ENCODE peak calls at places on chromosomes 1 and 21, in seven cellular contexts. M is GM23248, C is pancreas, E is aorta, W is K562, F is endodermal cell, T is cardiac muscle cell. V is an unnamed sample. For H3K4me1 and H3K27me3, the result is how much of the 10 kb centered on the place peaks cover.

GRCh38 chr21:45891388-45892155 is 90.0 kb upstream of the COL6A1 start:
- DNase-seq in M (no peak), C (peak), E (peak), W (no peak), F (no peak), T (no peak), V (no peak)

GRCh38 chr1:155379180-155379876 is 58.6 kb downstream of the RUSC1 start:
- DNase-seq in M (peak), C (no peak), E (no peak), W (no peak), F (no peak), T (peak), V (no peak)

GRCh38 chr21:44521928-44522752 is 17.9 kb downstream of the KRTAP10-1 start:
- DNase-seq in M (no peak), C (peak), E (no peak), W (no peak), F (peak), T (no peak), V (no peak)

GRCh38 chr1:54284781-54285563 is 85.0 kb downstream of the MRPL37 start:
- DNase-seq in M (no peak), C (no peak), E (no peak), W (peak), F (no peak), T (no peak), V (no peak)

GRCh38 chr1:151005729-151006330 is 872 bp downstream of the MINDY1 start:
- DNase-seq in M (peak), C (no peak), E (no peak), W (no peak), F (no peak), T (no peak), V (no peak)

GRCh38 chr1:160496334-160496733 is 26.7 kb downstream of the SLAMF6 start:
- DNase-seq in M (no peak), C (no peak), E (no peak), W (no peak), F (no peak), T (no peak), V (no peak)

GRCh38 chr1:109151146-109151545 is 37.2 kb downstream of the ELAPOR1 start:
- DNase-seq in M (peak), C (peak), E (no peak), W (peak), F (peak), T (peak), V (no peak)

GRCh38 chr1:31714442-31715096 is 10.8 kb upstream of the COL16A1 start:
- DNase-seq in M (peak), C (peak), E (peak), W (peak), F (peak), T (peak), V (no peak)

GRCh38 chr1:192959657-192960186 is 99.4 kb downstream of the UCHL5 start:
- DNase-seq in M (no peak), C (no peak), E (no peak), W (no peak), F (no peak), T (no peak), V (no peak)

DNA sequence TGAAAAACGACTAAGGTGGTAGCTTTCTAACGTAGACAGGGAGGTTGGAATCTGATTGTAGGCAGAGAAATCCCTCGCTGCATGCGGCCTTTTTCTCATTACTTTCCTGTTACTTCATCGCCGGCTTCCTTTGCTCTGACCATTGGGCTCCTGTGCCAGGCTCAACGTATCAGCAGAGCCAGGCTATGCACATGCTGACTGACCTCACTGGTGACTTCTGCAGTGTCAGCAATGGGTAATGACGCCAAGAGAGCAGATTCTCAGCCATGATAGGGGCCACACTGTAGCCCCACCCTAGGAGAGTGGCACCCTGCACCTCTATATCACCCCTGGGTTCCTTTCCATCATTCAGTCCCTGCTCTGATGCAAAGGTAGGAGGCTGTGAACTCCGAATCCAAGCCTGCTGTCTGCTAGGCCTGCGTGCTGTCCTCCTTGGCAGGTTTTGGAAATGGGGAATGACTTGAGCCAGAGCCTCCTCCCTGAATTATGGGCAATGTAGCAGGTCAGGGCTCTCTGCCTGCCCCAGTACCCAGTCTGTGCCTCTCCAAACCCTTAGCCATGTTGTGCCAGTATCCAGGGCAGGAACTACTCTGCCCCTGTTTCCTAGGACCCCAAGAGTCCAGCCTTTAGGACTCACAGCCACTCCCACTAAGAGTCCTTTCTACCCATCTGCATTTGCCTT is 11.4 kb downstream of the PPFIA4 start:
- DNase-seq in M (peak), C (no peak), E (no peak), W (no peak), F (peak), T (no peak), V (no peak)
- H3K4me1 ChIP-seq in M (under half), C (under half), E (under half), W (under half), F (under half), T (half or more), V (under half)

DNA sequence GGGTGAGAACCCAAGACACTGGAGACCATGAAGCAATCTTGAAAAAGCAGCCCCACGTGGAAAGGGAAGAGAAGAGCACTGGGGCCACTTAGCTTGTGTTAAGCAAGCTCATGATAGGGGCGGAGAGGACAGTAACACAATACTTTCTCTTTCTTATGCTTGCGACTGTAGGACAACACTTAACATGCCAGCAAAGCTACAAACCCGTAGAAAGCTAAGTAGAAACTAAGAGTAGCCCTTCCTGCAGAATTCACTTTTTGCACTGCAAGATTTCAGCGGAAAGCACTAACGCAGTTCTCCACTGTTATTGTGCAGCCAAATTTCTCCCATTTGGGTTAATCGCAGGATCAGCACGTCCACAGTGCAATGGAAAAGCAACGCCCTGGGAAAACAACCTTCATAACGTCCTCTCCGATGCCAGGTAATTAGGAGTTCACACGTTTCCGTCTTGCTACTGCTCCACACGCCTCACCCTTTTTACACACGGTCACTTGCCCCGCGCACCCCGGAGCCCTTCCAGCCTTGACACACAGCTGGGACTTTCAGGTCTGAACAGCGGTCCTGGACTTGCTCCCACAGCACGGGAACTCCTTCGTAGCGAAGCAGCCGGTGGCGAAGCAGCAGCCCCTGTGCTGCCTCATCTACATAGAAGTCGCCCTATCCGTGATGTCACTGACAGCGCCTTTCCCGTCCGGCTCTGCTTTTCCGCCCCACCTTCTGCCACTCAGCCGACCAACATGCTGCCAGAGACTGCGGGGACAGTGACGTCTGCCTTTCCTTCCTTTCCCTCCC is 148.6 kb downstream of the PPIAL4G start:
- DNase-seq in M (peak), C (peak), E (peak), W (peak), F (peak), T (peak), V (peak)
- H3K27me3 ChIP-seq in M (under half), C (under half), E (under half), W (under half), F (under half), T (under half), V (under half)

GRCh38 chr1:40058097-40058452 is 17.5 kb downstream of the CAP1 start:
- DNase-seq in M (no peak), C (no peak), E (no peak), W (no peak), F (no peak), T (no peak), V (no peak)

GRCh38 chr1:40059960-40060337 is 19.4 kb downstream of the CAP1 start:
- DNase-seq in M (no peak), C (no peak), E (no peak), W (no peak), F (no peak), T (no peak), V (no peak)

GRCh38 chr1:40058453-40059291 is 18.1 kb downstream of the CAP1 start:
- DNase-seq in M (no peak), C (no peak), E (no peak), W (peak), F (no peak), T (no peak), V (no peak)

GRCh38 chr1:40060351-40060750 is 19.8 kb downstream of the CAP1 start:
- DNase-seq in M (no peak), C (no peak), E (no peak), W (no peak), F (no peak), T (no peak), V (no peak)

DNA sequence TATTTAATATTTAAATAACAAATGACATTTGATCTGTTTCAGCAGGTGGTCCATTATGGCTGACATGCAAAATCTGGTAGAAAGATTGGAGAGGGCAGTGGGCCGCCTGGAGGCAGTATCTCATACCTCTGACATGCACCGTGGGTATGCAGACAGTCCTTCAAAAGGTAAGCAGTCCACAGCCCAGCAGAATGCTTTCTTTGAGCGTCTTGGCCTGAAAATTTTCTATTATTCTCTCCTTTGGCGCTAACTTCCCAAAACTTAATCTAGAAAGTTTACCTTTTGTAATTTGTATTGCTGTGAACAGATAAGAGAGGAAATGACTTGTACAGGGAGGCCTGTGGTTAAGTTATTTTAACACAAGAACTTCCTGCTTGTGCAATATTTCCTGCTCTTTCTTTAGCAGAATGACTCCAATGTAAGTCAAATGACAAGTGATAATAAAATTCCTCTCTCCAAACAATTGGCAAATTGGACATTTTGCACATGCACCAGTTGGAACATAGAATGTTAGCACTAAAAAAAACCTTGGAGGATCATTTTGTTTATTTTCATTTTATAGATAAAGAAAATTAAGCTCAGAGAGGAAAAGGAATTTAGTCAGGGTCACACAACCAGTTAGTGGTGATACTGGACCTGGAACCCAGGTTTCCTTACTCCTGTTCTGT is 18.9 kb downstream of the CAP1 start:
- DNase-seq in M (peak), C (no peak), E (no peak), W (peak), F (peak), T (no peak), V (no peak)
- H3K27ac ChIP-seq in M (peak), C (no peak), E (no peak), W (peak), F (no peak), T (peak), V (peak)

GRCh38 chr1:27878038-27878437 is 5.7 kb downstream of the THEMIS2 start:
- DNase-seq in M (no peak), C (peak), E (no peak), W (no peak), F (no peak), T (no peak), V (no peak)

GRCh38 chr1:27878787-27879335 is 6.5 kb downstream of the THEMIS2 start:
- DNase-seq in M (no peak), C (peak), E (no peak), W (no peak), F (no peak), T (no peak), V (no peak)

GRCh38 chr1:27879374-27880082 is 7.2 kb downstream of the THEMIS2 start:
- DNase-seq in M (no peak), C (peak), E (no peak), W (no peak), F (no peak), T (no peak), V (no peak)

GRCh38 chr1:27876341-27877114 is 4.2 kb downstream of the THEMIS2 start:
- DNase-seq in M (no peak), C (peak), E (no peak), W (no peak), F (no peak), T (no peak), V (no peak)

GRCh38 chr1:27877115-27877416 is 4.7 kb downstream of the THEMIS2 start:
- DNase-seq in M (no peak), C (no peak), E (no peak), W (no peak), F (no peak), T (no peak), V (no peak)
- H3K4me1 ChIP-seq in M (under half), C (under half), E (under half), W (under half), F (under half), T (under half), V (under half)

GRCh38 chr1:32898958-32899357 is 2.2 kb downstream of the TMEM54 start:
- DNase-seq in M (no peak), C (no peak), E (peak), W (no peak), F (no peak), T (no peak), V (no peak)
- H3K27me3 ChIP-seq in M (under half), C (under half), E (under half), W (under half), F (half or more), T (under half), V (under half)